ENCODE peak calls at places on chromosomes 7 and 10, in eight cellular contexts. Q is mucosa of descending colon, W is heart left ventricle, Z is B cell, L is chondrocyte, A is fibroblast of lung, S is RWPE1, G is cardiac muscle cell. P is an unnamed sample.
A peak's percentile ranks its signal among the peaks of the same experiment; 100 is the strongest.

GRCh38 chr10:10642741-10643280 is 374.9 kb upstream of the CELF2 start:
- DNase-seq in G (peak; percentile 96), Q (no peak), Z (no peak), S (no peak), A (peak; percentile 8), L (no peak), W (peak; percentile 63), P (no peak)

GRCh38 chr7:1867326-1867725 is 197.2 kb downstream of the ELFN1 start:
- DNase-seq in Q (no peak), Z (no peak), G (no peak), S (no peak), A (no peak), W (no peak), L (no peak), P (no peak)

GRCh38 chr7:112067609-112068540 is 138.3 kb downstream of the DOCK4 start:
- DNase-seq in G (no peak), W (no peak), S (no peak), Q (no peak), A (peak; percentile 36), Z (no peak), L (no peak), P (no peak)

GRCh38 chr7:21960922-21961321 is 15.2 kb upstream of the CDCA7L start:
- DNase-seq in Q (no peak), L (no peak), A (peak; percentile 89), S (peak; percentile 76), G (peak; percentile 79), Z (no peak), W (no peak), P (no peak)

GRCh38 chr7:46478046-46478445 is 557.0 kb upstream of the IGFBP3 start:
- DNase-seq in Q (no peak), S (no peak), L (no peak), Z (no peak), G (no peak), A (peak; percentile 83), W (no peak), P (no peak)

GRCh38 chr7:4830176-4830575 is 31.7 kb downstream of the PAPOLB start:
- DNase-seq in A (peak; percentile 48), Z (peak; percentile 59), Q (peak; percentile 76), G (peak; percentile 81), L (no peak), W (peak; percentile 66), S (no peak), P (peak; percentile 74)

GRCh38 chr10:122567056-122567660 is 6.6 kb downstream of the DMBT1 start:
- DNase-seq in A (no peak), Q (no peak), Z (peak; percentile 11), S (no peak), G (peak; percentile 32), W (no peak), L (no peak), P (peak; percentile 6)

GRCh38 chr7:149846021-149846420 is 7.8 kb downstream of the ZNF862 start:
- DNase-seq in Q (no peak), Z (no peak), W (no peak), S (no peak), G (no peak), A (no peak), L (peak; percentile 50), P (no peak)

DNA sequence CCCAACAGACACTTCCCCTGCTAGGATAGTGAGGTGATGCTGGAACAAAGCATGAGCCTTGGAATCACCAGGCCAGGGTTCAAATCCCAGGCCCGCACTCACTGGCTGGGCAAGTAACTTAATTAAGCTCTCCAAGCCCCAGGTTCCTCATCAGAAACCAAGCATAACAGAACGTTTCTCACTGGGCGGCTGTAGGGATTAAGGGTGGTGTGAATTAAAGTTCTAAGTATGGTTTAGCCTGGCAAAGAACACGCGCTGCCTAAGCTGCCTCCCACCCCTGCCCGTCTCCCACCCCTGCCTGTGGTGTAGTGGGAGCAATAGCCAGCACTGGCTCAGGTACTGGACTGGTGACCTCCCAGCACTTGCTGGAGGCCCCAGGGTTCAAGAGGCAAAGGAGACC is 5.6 kb downstream of the SLC4A2 start:
- DNase-seq in G (no peak), S (no peak), L (no peak), W (no peak), Q (no peak), A (no peak), Z (no peak), P (no peak)
- TF ChIP-seq CTCF in G (no peak), S (no peak), L (no peak), W (no peak), Q (no peak), A (no peak), Z (no peak), P (no peak)

GRCh38 chr10:129969528-129970264 is 5.6 kb upstream of the EBF3 start:
- DNase-seq in Z (no peak), S (no peak), A (no peak), Q (no peak), G (no peak), W (no peak), L (no peak), P (no peak)

GRCh38 chr10:129967579-129968019 is 3.5 kb upstream of the EBF3 start:
- DNase-seq in G (no peak), A (no peak), W (no peak), Q (no peak), Z (no peak), L (no peak), S (no peak), P (no peak)

GRCh38 chr10:129968020-129968861 is 4.2 kb upstream of the EBF3 start:
- DNase-seq in A (no peak), Q (no peak), S (no peak), L (no peak), W (no peak), Z (no peak), G (no peak), P (no peak)

GRCh38 chr10:129970404-129971364 is 6.6 kb upstream of the EBF3 start:
- DNase-seq in W (no peak), A (no peak), G (no peak), Z (no peak), L (no peak), S (no peak), Q (no peak), P (no peak)

GRCh38 chr10:129968937-129969527 is 5.0 kb upstream of the EBF3 start:
- DNase-seq in Z (no peak), Q (peak; percentile 60), S (no peak), W (peak; percentile 67), L (no peak), G (peak; percentile 78), A (no peak), P (peak; percentile 84)
- TF ChIP-seq CTCF in Z (no peak), Q (no peak), S (no peak), W (peak; percentile 82), L (peak; percentile 81), G (peak; percentile 90), A (peak; percentile 51), P (peak; percentile 80)

GRCh38 chr10:113232928-113233511 is 283.0 kb downstream of the TCF7L2 start:
- DNase-seq in A (no peak), G (peak; percentile 10), L (no peak), Z (peak; percentile 7), Q (no peak), S (no peak), W (no peak), P (no peak)
- TF ChIP-seq CTCF in A (no peak), G (no peak), L (no peak), Z (no peak), Q (no peak), S (no peak), W (no peak), P (no peak)

DNA sequence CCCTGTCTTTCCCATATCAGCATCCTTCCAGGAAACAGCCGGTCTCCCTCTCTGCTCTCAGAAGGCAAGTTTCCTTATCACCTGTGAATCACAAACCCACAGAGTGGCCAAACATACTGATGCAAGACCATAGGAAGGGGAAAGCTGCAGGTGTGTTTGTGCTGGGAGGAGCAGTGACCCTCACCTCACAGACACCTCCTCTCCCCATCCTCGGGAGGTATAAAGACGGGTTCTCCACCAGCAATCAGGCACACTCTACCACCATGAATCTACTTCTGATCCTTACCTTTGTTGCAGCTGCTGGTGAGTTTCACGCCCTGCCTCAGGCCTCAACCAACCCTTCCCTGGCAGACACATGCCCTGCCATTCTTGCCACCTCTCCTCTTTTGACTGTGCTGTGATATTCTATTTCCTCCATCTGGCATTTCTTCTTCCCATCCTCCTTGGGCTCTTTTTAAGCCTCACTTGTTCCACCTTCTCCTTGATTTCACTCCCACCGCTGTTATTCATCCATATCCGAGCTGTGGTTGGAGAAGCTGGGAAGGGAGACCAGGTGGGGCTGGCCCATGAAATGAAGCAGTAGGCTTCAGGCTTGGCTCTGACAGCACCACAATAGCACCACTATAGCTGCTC is at the start of gene PRSS2:
- DNase-seq in A (no peak), S (no peak), G (no peak), W (no peak), Z (no peak), Q (no peak), L (no peak), P (no peak)
- TF ChIP-seq CTCF in A (no peak), S (no peak), G (no peak), W (no peak), Z (no peak), Q (no peak), L (no peak), P (no peak)

GRCh38 chr10:126749030-126749655 is 78.7 kb upstream of the C10orf90 start:
- DNase-seq in A (peak; percentile 80), L (no peak), S (peak; percentile 66), G (peak; percentile 86), Q (peak; percentile 88), Z (peak; percentile 32), W (peak; percentile 62), P (peak; percentile 92)
- TF ChIP-seq CTCF in A (peak; percentile 83), L (peak; percentile 93), S (peak; percentile 66), G (peak; percentile 79), Q (peak; percentile 67), Z (peak; percentile 52), W (peak; percentile 78), P (peak; percentile 90)

P was measured in neural crest cell.